ENCODE peak calls at places on chromosomes 16 and 17, in six cellular contexts. C, S, B, H, Y and J are unnamed samples.

GRCh38 chr16:56341656-56342397 is 83.5 kb downstream of the AMFR start:
- DNase-seq in H (no peak), B (peak), S (no peak), Y (no peak), C (no peak), J (no peak)

GRCh38 chr16:69073181-69073669 is 32.2 kb upstream of the HAS3 start:
- DNase-seq in B (peak), C (peak), S (peak), H (no peak), Y (no peak), J (no peak)

GRCh38 chr17:40547079-40547784 is 18.0 kb downstream of the CCR7 start:
- DNase-seq in C (peak), H (peak), S (no peak), Y (no peak), B (no peak), J (no peak)

GRCh38 chr17:37844158-37844976 is 79.8 kb upstream of the TBC1D3K start:
- DNase-seq in Y (peak), B (peak), C (no peak), S (peak), H (peak), J (peak)

GRCh38 chr17:68048996-68049395 is 13.5 kb downstream of the KPNA2 start:
- DNase-seq in B (no peak), H (no peak), S (peak), Y (no peak), C (no peak), J (no peak)

GRCh38 chr17:79800325-79801155 is 3.7 kb upstream of the CBX8 start:
- DNase-seq in B (peak), H (no peak), S (peak), Y (no peak), C (no peak), J (no peak)

GRCh38 chr16:77307764-77308561 is 108.8 kb downstream of the SYCE1L start:
- DNase-seq in C (peak), Y (no peak), S (peak), B (peak), H (no peak), J (no peak)

GRCh38 chr16:81349608-81350305 is 35.0 kb downstream of the GAN start:
- DNase-seq in C (no peak), S (no peak), H (no peak), Y (no peak), B (peak), J (no peak)

GRCh38 chr16:89288966-89289365 is 71.5 kb downstream of the ZNF778 start:
- DNase-seq in S (no peak), C (no peak), H (no peak), B (no peak), Y (no peak), J (no peak)